ENCODE peak calls at places on chromosomes 7 and 10, in five cellular contexts. O, F, R, J and G are unnamed samples. For H3K4me1, the result is how much of the 10 kb centered on the place peaks cover.

GRCh38 chr7:147584771-147585193 is 1005.8 kb upstream of the C7orf33 start:
- DNase-seq in O (no peak), J (no peak), R (no peak), F (no peak), G (no peak)

GRCh38 chr7:28979791-28980190 is 21.7 kb upstream of the TRIL start:
- DNase-seq in F (no peak), O (no peak), R (no peak), J (no peak), G (no peak)

GRCh38 chr7:107874605-107875446 is 16.2 kb upstream of the DLD start:
- DNase-seq in R (no peak), O (peak), F (peak), J (no peak), G (no peak)

GRCh38 chr7:43325595-43325994 is 213.1 kb downstream of the HECW1 start:
- DNase-seq in R (no peak), F (no peak), O (no peak), J (no peak), G (no peak)

GRCh38 chr10:69696073-69696731 is 66.2 kb downstream of the FAM241B start:
- DNase-seq in F (peak), R (peak), O (peak), J (no peak), G (no peak)

GRCh38 chr10:19719320-19719719 is 96.9 kb upstream of the PLXDC2 start:
- DNase-seq in R (no peak), O (peak), F (no peak), J (no peak), G (no peak)

GRCh38 chr7:48246073-48246472 is 74.8 kb downstream of the ABCA13 start:
- DNase-seq in R (no peak), F (no peak), O (no peak), J (peak), G (peak)

GRCh38 chr7:13829914-13830603 is 159.4 kb downstream of the ETV1 start:
- DNase-seq in F (no peak), R (no peak), O (peak), J (no peak), G (no peak)

GRCh38 chr10:84076540-84077195 is 62.6 kb upstream of the GHITM start:
- DNase-seq in R (no peak), F (no peak), O (peak), J (no peak), G (no peak)

GRCh38 chr7:23184709-23185354 is 3.0 kb downstream of the NUP42 start:
- DNase-seq in O (peak), R (no peak), F (no peak), J (peak), G (no peak)

DNA sequence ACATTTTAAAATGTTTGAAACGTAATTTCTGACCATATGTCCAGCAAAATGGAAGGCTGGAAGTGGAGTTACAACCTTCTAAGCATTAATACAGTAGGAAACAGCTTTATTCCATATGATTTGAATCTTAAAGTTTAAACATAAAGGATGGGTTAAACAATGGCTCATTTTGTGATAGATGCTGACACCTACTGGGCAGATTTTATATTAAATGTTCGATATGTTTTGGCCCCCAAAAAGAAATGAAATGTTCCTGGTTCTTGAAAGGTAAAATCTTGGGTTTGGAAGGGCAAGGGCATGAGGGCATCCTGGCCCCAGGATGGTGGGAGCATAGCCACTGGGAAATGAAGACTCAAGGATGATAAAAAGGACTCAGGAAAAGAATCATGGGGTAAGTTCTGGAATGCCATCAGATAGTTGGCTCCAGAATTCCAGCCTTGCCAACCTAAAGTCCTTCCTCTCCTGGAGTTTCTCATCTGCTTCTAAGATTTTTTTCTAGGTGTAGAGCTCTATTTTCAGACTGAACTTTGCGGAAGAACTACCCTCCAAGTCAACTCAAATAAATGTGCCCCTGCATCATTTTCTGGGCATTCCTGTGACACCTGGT is 34.6 kb upstream of the SLC35G1 start:
- DNase-seq in F (no peak), O (no peak), R (no peak), J (no peak), G (no peak)
- TF ChIP-seq CTCF in F (no peak), O (peak), R (no peak), J (peak), G (peak)

GRCh38 chr7:35261476-35262285 is 7.8 kb upstream of the TBX20 start:
- DNase-seq in F (no peak), O (peak), R (no peak), J (no peak), G (no peak)
- H3K4me1 ChIP-seq in F (under half), O (under half), R (under half), J (under half), G (under half)

GRCh38 chr7:25308246-25308645 is 80.0 kb upstream of the NPVF start:
- DNase-seq in R (no peak), O (no peak), F (no peak), J (no peak), G (no peak)

GRCh38 chr7:25305831-25306230 is 77.5 kb upstream of the NPVF start:
- DNase-seq in O (no peak), R (no peak), F (no peak), J (no peak), G (no peak)

GRCh38 chr7:25308898-25309521 is 80.7 kb upstream of the NPVF start:
- DNase-seq in R (no peak), F (no peak), O (no peak), J (no peak), G (no peak)

GRCh38 chr7:25311346-25311745 is 83.1 kb upstream of the NPVF start:
- DNase-seq in R (no peak), F (no peak), O (no peak), J (no peak), G (no peak)

DNA sequence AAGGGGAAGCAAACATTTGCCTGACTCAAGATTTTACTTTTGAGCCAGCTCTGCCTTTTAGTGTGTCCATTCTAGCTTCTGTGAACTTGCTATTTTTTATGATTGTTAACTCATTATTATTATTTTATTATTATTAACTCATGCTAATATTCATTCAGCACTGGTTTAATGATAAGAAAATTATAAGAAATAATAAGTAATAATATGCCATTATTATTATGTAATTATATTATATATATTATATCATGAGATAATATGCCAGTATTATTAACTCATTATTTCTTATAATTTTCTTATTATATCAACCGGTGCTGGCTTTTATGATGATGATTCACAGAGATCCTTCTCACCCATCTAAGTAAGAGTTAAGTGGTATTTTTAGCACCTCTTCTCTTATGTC is 79.3 kb upstream of the NPVF start:
- DNase-seq in O (no peak), R (no peak), J (no peak), F (no peak), G (no peak)
- TF ChIP-seq CTCF in O (no peak), R (no peak), J (no peak), F (no peak), G (no peak)

DNA sequence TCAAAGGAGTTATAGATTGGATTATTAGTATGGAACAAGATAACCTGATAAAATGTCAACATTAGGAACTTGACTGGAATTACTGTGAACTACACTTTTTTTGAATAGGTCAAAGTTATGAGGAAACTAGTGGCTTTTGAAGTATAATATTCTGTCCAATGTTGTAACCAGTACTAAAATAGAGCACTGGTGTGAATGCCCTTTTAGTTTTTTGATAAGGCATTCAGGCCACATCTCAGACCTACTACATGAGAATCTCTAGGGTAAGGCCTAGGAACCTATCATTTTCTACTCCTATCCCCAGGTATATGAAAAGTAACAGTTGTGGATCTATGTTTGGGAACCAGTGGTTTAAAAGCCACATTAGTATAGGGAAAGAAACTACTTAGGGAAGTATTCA is 16.4 kb downstream of the KMT2E start:
- DNase-seq in R (no peak), F (no peak), J (no peak), O (no peak), G (no peak)
- H3K4me1 ChIP-seq in R (under half), F (under half), J (under half), O (under half), G (half or more)

DNA sequence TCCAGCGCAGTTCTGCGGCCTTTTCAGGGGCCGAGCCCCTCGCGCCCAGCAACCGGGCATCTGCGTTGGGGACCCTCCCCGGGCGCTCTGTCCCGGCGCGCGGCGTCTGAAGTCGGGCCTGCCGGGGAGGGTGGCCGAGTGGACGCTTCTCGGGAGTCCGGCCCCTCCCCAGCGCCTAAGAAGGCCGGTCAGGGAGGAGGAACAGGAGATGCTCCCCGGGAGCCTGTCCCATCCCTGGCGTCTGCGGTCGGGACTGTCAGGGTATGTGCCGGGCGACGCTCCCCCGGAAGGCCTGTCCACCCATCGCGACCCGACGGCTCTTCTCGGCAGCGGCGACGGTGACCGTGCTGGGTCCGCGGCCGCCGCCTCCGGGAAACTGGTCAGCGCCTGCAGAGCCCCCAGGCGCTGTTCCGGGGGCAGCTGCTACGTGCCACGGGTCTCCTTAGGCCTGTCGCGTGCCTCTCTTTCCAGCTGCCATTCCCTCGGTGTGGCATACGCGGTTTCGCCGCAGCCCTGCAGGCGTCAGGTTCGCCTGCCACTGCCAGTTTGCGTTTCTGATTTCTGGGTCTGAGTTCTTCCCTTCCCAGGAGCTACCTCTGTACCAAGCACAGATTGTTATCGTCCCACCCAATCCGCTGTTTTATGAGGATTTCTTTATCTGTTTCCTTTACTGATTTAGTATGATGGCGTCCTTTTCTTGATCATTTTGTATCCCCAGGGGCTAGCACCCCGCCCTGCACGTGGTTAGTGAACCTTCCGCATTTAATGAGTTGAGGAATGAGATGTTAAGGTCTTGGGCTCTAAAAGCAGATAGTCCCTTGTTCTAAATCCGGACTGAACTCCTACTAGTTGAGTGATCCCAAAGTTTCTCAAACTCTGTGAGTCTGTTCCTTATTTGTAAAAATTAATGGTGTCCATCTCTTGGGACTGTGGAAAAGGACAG is 782 bp downstream of the IFIT5 start:
- DNase-seq in R (no peak), F (peak), O (peak), J (peak), G (peak)
- TF ChIP-seq CTCF in R (peak), F (no peak), O (no peak), J (no peak), G (no peak)

GRCh38 chr10:125086716-125087115 is 73.6 kb downstream of the CTBP2 start:
- DNase-seq in O (no peak), J (no peak), F (no peak), R (peak), G (peak)

GRCh38 chr10:125087191-125087896 is 73.0 kb downstream of the CTBP2 start:
- DNase-seq in R (peak), F (no peak), O (no peak), J (no peak), G (peak)

GRCh38 chr10:125089486-125089885 is 70.9 kb downstream of the CTBP2 start:
- DNase-seq in J (no peak), R (peak), F (no peak), O (no peak), G (peak)

GRCh38 chr10:125085281-125085680 is 75.1 kb downstream of the CTBP2 start:
- DNase-seq in O (no peak), J (no peak), R (no peak), F (no peak), G (peak)

DNA sequence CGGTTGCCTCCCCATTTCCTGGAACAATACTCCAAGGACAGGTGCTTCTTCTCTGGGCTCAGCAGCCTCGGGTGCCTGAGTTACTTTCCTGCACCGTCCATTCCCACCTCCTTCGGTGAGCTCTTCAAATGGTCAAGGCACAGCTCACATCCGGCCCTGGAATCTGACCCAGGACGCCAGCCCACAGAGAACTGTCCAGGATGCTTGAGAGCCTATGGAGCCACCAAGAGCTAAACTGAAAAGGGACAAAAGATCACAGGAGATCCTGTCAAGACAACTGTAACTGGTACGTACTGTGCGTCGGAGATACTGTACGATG is 72.5 kb downstream of the CTBP2 start:
- DNase-seq in R (peak), J (no peak), F (no peak), O (no peak), G (peak)
- H3K4me1 ChIP-seq in R (under half), J (half or more), F (under half), O (under half), G (under half)

DNA sequence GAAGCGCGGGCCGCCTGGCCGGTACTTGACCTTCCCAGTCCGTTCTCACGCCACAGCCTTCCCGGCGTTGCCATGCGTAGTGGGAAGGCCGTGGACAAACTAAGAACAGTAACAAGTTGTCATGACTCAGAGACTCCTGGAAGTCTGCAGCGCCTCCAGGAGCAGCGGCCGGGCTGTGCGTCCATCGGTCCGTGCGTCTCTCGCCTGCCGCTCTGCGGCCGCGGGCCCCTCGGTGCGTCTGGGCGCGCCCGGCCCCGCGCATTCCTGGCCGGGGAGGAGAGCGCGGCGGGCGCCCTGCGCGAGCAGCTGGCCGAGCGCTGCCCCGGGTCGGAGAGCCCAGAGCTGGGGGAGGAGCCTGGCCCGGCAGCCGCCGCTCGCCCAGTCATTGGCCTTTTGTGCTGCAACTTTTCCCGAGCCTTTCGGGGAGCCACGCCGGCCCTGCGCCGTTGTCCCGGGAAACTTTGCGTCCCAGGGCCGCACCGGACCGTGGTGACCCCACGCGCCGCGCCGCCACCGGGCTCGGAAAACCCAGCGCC is 123.7 kb downstream of the TACC2 start:
- DNase-seq in R (peak), O (peak), F (peak), J (peak), G (peak)
- TF ChIP-seq CTCF in R (peak), O (peak), F (no peak), J (peak), G (peak)

GRCh38 chr7:55532150-55532917 is 40.0 kb downstream of the VOPP1 start:
- DNase-seq in F (no peak), J (no peak), R (no peak), O (no peak), G (no peak)
- H3K4me1 ChIP-seq in F (under half), J (under half), R (under half), O (under half), G (half or more)

DNA sequence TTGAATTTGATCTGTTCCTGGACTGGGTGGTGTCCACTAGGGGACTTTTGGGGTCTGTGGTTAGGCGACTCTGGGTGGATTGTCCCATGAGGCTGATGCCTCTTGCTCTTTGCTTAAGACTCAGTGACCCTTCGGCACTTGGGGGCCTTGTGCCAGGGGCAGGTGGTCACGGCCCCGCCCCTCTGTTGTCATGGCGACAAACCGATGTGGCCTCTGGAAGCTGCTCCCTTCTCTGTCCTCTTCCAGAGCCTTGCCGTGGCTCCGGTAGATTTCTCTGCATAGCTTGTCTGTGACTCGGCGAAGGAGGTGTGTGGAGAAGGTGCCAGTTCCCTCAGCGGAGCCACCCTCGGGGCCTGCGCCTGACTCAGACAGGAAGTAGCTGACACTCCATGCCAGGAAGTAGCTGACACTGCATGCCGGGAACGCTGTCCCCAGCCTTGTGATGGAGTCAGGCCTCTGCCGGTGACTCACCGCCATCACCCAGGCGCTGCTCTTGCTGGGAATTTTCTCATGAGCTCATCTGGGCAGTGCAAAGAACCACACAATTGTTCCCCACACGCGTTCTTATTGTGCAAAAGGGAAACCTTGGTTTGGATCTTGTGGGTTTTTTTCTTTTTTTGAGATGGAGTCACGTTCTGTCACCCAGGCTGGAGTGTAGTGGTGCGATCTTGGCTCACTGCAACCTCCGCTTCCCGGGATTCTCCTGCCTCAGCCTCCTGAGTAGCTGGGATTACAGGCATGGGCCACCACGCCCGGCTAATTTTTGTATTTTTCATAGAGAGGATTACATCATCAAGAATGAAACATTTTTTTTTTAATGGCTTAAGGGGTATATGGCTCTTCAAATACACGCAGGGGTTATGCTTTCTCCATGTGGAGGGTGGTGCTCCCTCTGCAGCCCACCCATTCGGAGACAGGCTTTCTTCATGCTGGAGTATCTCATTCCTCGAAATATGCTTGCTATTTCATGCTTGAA is 72.6 kb downstream of the PFKFB3 start:
- DNase-seq in R (peak), F (peak), O (peak), J (peak), G (peak)
- TF ChIP-seq CTCF in R (no peak), F (no peak), O (no peak), J (no peak), G (no peak)

DNA sequence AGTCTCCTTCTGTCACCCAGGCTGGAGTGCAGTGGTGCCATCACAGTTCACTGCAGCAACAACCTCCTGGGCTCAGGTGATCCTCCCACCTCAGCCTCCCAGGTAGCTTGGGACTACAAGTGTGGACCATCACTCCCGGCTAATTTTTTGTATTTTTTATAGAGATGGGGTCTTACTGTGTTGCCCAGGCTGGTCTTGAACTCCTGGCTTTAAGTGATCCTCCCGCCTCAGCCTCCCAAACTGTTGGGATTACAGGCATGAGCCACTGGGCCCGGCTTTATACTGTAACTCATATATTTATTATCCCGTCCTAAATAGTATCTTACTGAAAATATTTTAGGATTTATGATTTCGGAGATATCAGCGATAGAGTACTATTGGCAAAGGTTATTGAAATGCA is 10.9 kb downstream of the EIF4H start:
- DNase-seq in R (peak), O (no peak), F (no peak), J (no peak), G (no peak)
- H3K4me1 ChIP-seq in R (under half), O (under half), F (half or more), J (half or more), G (half or more)